ENCODE peak calls at places on chromosome 1, in four cellular contexts. T, K, S and O are unnamed samples.

GRCh38 chr1:51044834-51045233 is 57.2 kb upstream of the C1orf185 start:
- DNase-seq in K (peak; percentile 41), S (no peak), T (no peak), O (peak; percentile 7)

GRCh38 chr1:225474439-225474985 is 46.7 kb upstream of the LBR start:
- DNase-seq in K (no peak), S (no peak), T (no peak), O (no peak)

GRCh38 chr1:34781071-34781843 is at the start of gene GJB3:
- DNase-seq in T (no peak), K (no peak), S (no peak), O (no peak)

GRCh38 chr1:153360592-153360991 is 2.9 kb downstream of the S100A9 start:
- DNase-seq in K (no peak), S (no peak), T (no peak), O (no peak)

GRCh38 chr1:55974714-55975441 is 604.5 kb downstream of the PLPP3 start:
- DNase-seq in K (peak; percentile 90), T (no peak), S (no peak), O (peak; percentile 84)

GRCh38 chr1:47579809-47580208 is 142.0 kb downstream of the FOXD2 start:
- DNase-seq in T (no peak), S (no peak), K (no peak), O (no peak)

GRCh38 chr1:109427171-109427467 is 871 bp upstream of the PSMA5 start:
- DNase-seq in K (peak; percentile 16), S (no peak), T (no peak), O (peak; percentile 13)

GRCh38 chr1:201191723-201192477 is 1.3 kb downstream of the IGFN1 start:
- DNase-seq in K (peak; percentile 51), S (no peak), T (no peak), O (peak; percentile 85)

GRCh38 chr1:246607466-246607865 is 41.2 kb downstream of the CNST start:
- DNase-seq in K (no peak), S (no peak), T (no peak), O (no peak)

GRCh38 chr1:89953072-89953626 is 41.8 kb upstream of the ZNF326 start:
- DNase-seq in T (no peak), K (peak; percentile 67), S (no peak), O (peak; percentile 75)

GRCh38 chr1:233424727-233425222 is 97.3 kb downstream of the MAP3K21 start:
- DNase-seq in K (peak; percentile 13), S (no peak), T (no peak), O (no peak)

GRCh38 chr1:172756029-172756428 is 97.1 kb downstream of the FASLG start:
- DNase-seq in K (no peak), S (no peak), T (no peak), O (no peak)

GRCh38 chr1:23745515-23745914 is 2.2 kb downstream of the ELOA start:
- DNase-seq in K (peak; percentile 58), T (no peak), S (peak; percentile 10), O (peak; percentile 65)

GRCh38 chr1:58841455-58841854 is 57.6 kb upstream of the JUN start:
- DNase-seq in K (no peak), T (peak; percentile 3), S (no peak), O (peak; percentile 20)

GRCh38 chr1:59214764-59215208 is 82.1 kb upstream of the FGGY start:
- DNase-seq in T (no peak), S (no peak), K (no peak), O (no peak)

GRCh38 chr1:56645663-56646330 is 683 bp downstream of the PRKAA2 start:
- DNase-seq in T (no peak), S (no peak), K (no peak), O (no peak)

GRCh38 chr1:159250817-159251216 is 46.1 kb downstream of the ACKR1 start:
- DNase-seq in S (no peak), T (no peak), K (no peak), O (peak; percentile 25)

GRCh38 chr1:43421396-43421795 is 31.7 kb downstream of the SZT2 start:
- DNase-seq in K (no peak), S (no peak), T (no peak), O (no peak)

GRCh38 chr1:55827350-55827749 is 612.2 kb upstream of the USP24 start:
- DNase-seq in K (peak; percentile 97), T (no peak), S (no peak), O (peak; percentile 97)